ENCODE peak calls at places on chromosomes 11 and 22, in five cellular contexts. C, E, N, R and L are unnamed samples.

GRCh38 chr11:126963115-126963514 is 37.5 kb downstream of the KIRREL3 start:
- DNase-seq in N (no peak), E (no peak), C (peak), R (no peak), L (no peak)

GRCh38 chr11:26578998-26579635 is 7.1 kb upstream of the MUC15 start:
- DNase-seq in N (no peak), E (no peak), R (no peak), C (no peak), L (no peak)

GRCh38 chr11:132472411-132473205 is 1059.7 kb downstream of the OPCML start:
- DNase-seq in E (no peak), R (no peak), N (no peak), C (no peak), L (no peak)

GRCh38 chr11:3927129-3927796 is 71.8 kb downstream of the STIM1 start:
- DNase-seq in R (no peak), N (no peak), C (no peak), E (no peak), L (no peak)

GRCh38 chr11:120515186-120515723 is 3.7 kb downstream of the GRIK4 start:
- DNase-seq in C (no peak), N (no peak), E (no peak), R (no peak), L (no peak)

GRCh38 chr11:117883063-117883462 is 6.6 kb upstream of the FXYD6 start:
- DNase-seq in N (no peak), R (no peak), C (no peak), E (no peak), L (no peak)

GRCh38 chr11:44563716-44564115 is 1.7 kb upstream of the CD82 start:
- DNase-seq in N (no peak), R (no peak), E (no peak), C (no peak), L (no peak)

GRCh38 chr11:122910775-122911174 is 28.2 kb downstream of the JHY start:
- DNase-seq in E (peak), N (no peak), R (no peak), C (peak), L (peak)

GRCh38 chr11:128884703-128885338 is 6.3 kb upstream of the KCNJ5 start:
- DNase-seq in C (peak), R (no peak), N (peak), E (peak), L (peak)

GRCh38 chr11:70225629-70226582 is 22.8 kb downstream of the FADD start:
- DNase-seq in N (no peak), E (no peak), C (no peak), R (no peak), L (no peak)

GRCh38 chr11:94742645-94743044 is 25.5 kb upstream of the AMOTL1 start:
- DNase-seq in R (no peak), E (no peak), C (no peak), N (no peak), L (no peak)

GRCh38 chr11:118592616-118593367 is 14.6 kb upstream of the PHLDB1 start:
- DNase-seq in E (no peak), C (no peak), N (no peak), R (no peak), L (no peak)

GRCh38 chr11:2127357-2127971 is 11.7 kb downstream of the IGF2 start:
- DNase-seq in N (no peak), E (no peak), C (no peak), R (no peak), L (no peak)

GRCh38 chr11:130846606-130847005 is 69.7 kb downstream of the SNX19 start:
- DNase-seq in E (no peak), C (peak), N (no peak), R (no peak), L (peak)

GRCh38 chr11:559712-560304 is 730 bp downstream of the LMNTD2 start:
- DNase-seq in N (peak), C (no peak), R (no peak), E (peak), L (peak)

GRCh38 chr11:61477126-61477525 is 31.4 kb upstream of the LRRC10B start:
- DNase-seq in R (no peak), E (peak), C (no peak), N (no peak), L (no peak)

GRCh38 chr11:120400564-120401364 is 64.6 kb downstream of the ARHGEF12 start:
- DNase-seq in R (peak), E (no peak), C (peak), N (no peak), L (peak)

GRCh38 chr11:94934362-94934761 is 39.0 kb downstream of the CWC15 start:
- DNase-seq in C (no peak), N (no peak), R (no peak), E (peak), L (no peak)

GRCh38 chr11:100855466-100856067 is 168.5 kb downstream of the ARHGAP42 start:
- DNase-seq in N (peak), R (no peak), C (peak), E (peak), L (peak)

GRCh38 chr11:45501980-45502545 is 163.4 kb downstream of the CHST1 start:
- DNase-seq in R (no peak), N (no peak), C (no peak), E (no peak), L (no peak)

GRCh38 chr11:84536456-84536855 is 1090.7 kb downstream of the DLG2 start:
- DNase-seq in E (no peak), N (no peak), R (no peak), C (no peak), L (no peak)

GRCh38 chr11:1092145-1092670 is 17.5 kb downstream of the MUC2 start:
- DNase-seq in E (no peak), R (no peak), N (no peak), C (no peak), L (no peak)

GRCh38 chr11:77149716-77150392 is 21.8 kb downstream of the MYO7A start:
- DNase-seq in R (no peak), N (no peak), E (no peak), C (no peak), L (no peak)

GRCh38 chr11:61295596-61295926 is 445 bp upstream of the VWCE start:
- DNase-seq in N (no peak), E (no peak), C (no peak), R (no peak), L (no peak)

GRCh38 chr11:62054484-62055121 is 69.2 kb upstream of the INCENP start:
- DNase-seq in R (no peak), E (peak), N (no peak), C (peak), L (peak)

GRCh38 chr22:39681038-39681861 is 110.7 kb downstream of the CACNA1I start:
- DNase-seq in C (no peak), E (no peak), R (no peak), N (no peak), L (no peak)

GRCh38 chr22:42353883-42354727 is 78.1 kb downstream of the NFAM1 start:
- DNase-seq in R (no peak), C (no peak), N (no peak), E (peak), L (no peak)

GRCh38 chr11:26583550-26583949 is 11.5 kb upstream of the MUC15 start:
- DNase-seq in N (no peak), E (no peak), C (peak), R (no peak), L (no peak)

GRCh38 chr11:110027627-110028371 is 65.4 kb upstream of the ZC3H12C start:
- DNase-seq in E (no peak), R (peak), C (no peak), N (no peak), L (no peak)

GRCh38 chr11:9616042-9616640 is 42.7 kb downstream of the WEE1 start:
- DNase-seq in C (no peak), N (no peak), R (no peak), E (no peak), L (no peak)

GRCh38 chr11:35662061-35662648 is 420 bp upstream of the TRIM44 start:
- DNase-seq in E (no peak), N (no peak), R (peak), C (no peak), L (peak)

GRCh38 chr11:35663408-35663702 is 780 bp downstream of the TRIM44 start:
- DNase-seq in R (no peak), C (no peak), E (no peak), N (no peak), L (no peak)

GRCh38 chr11:35664977-35665441 is 2.4 kb downstream of the TRIM44 start:
- DNase-seq in R (no peak), C (peak), E (peak), N (no peak), L (no peak)

GRCh38 chr11:35661539-35661938 is 1.0 kb upstream of the TRIM44 start:
- DNase-seq in E (no peak), C (no peak), N (no peak), R (no peak), L (no peak)

DNA sequence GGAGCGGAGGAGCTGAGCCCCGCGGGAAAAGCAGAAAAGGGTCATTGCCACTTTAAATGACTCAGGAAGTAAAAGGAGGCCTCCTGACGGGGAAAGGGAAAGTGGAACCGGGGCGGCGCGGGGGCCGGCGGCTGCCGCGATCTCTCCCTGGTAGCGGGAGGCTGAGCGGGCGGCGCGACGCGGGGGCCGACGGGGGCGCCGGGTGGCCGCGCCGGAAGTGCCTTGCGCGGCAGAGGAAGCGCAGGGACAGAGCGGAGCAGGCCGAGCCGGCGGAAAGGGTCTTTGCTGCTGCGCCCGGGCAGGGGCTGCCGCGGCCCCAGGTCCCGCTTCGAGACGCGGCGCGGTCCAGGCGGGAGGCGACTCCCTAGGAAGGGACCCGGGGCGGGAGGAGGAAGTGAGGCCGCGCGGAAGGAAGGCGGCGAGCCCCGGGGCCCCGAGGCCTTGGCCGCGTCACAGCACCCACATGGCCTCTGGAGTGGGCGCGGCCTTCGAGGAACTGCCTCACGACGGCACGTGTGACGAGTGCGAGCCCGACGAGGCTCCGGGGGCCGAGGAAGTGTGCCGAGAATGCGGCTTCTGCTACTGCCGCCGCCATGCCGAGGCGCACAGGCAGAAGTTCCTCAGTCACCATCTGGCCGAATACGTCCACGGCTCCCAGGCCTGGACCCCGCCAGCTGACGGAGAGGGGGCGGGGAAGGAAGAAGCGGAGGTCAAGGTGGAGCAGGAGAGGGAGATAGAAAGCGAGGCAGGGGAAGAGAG is at the start of gene TRIM44:
- DNase-seq in E (peak), N (peak), R (peak), C (peak), L (peak)
- TF ChIP-seq JUNB in E (no peak), N (no peak), R (no peak), C (no peak), L (peak)

DNA sequence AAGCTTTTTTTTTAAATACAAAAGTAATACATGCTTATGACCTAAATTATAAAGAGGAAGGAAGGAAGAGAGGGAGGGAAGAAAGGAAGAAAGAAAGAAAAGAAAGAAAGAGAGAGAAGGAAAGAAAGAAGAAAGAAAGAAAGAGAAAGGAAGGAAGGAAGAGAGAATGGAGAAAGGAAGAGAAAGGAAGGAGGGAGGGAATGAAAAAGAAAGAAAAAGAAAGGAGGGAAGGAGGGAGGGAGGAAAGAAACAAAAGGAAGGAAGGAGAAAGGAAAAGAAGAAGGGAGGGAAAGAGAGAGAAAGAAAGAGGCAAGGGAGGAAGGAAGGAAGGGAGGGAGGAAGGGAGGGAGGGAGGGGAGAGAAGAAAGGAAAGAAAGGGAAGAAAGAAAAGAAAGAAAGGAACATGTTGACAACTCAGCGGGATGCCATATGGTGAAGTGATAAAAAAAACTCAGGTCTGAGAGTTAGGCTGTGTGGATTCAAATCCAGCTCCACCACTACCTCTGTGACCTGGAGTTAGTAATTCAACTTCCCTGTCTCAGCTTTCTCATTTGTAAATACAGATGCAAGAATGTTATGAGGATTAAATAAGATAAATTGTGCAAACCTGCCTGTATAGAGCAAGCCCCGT is 9.6 kb upstream of the EED start:
- DNase-seq in E (peak), R (no peak), N (no peak), C (no peak), L (no peak)
- TF ChIP-seq JUNB in E (no peak), R (no peak), N (no peak), C (no peak), L (no peak)

DNA sequence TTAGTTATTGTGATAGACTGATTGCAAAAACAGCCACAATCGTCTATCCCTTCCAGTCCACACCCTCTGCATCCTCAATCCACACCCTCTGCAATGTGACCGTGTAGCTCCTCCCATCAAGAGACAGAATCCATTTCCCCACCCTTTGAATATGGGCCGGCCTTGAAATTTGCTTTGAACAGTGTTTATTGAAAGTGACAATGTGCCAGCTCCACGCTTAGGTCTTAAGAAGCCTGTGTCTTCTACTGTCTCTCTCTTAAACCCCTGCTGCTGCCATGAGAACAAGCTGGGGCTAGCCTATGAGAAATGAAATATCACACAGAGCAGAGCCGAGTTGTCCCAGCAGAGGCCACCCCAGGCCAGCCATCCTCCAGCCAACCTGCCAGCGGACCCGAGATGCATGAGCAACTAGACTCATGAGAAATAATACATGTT is 22.3 kb upstream of the MICAL2 start:
- DNase-seq in R (no peak), E (no peak), C (peak), N (peak), L (no peak)
- TF ChIP-seq JUNB in R (no peak), E (no peak), C (no peak), N (no peak), L (no peak)

GRCh38 chr11:27656806-27657483 is 43.3 kb downstream of the BDNF start:
- DNase-seq in C (peak), R (no peak), E (no peak), N (no peak), L (peak)

GRCh38 chr11:27653990-27654758 is 46.1 kb downstream of the BDNF start:
- DNase-seq in R (no peak), N (no peak), C (no peak), E (no peak), L (no peak)

GRCh38 chr11:27658535-27659236 is 41.6 kb downstream of the BDNF start:
- DNase-seq in R (no peak), E (no peak), N (no peak), C (no peak), L (no peak)

GRCh38 chr11:27660171-27660570 is 40.1 kb downstream of the BDNF start:
- DNase-seq in C (no peak), E (no peak), R (no peak), N (no peak), L (no peak)

DNA sequence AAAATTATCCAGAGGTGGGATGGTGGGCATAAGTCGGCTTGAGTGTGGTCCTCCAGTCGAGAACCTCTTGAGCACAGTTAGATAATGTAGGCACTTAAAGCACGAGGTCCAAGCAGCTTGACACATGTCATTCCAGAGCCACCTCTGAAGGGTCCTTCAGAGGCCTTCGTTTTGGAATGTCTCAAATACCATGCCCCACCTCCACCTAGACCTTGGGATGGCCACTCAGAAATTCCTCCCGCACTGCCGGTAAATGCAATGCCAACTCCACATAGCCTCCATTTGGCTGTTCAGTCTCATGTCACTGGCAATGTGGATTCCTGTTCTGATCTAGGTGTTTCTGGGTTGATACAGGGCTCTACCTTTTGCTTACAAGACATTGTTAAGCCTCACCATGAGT is 43.9 kb downstream of the BDNF start:
- DNase-seq in R (no peak), E (no peak), C (no peak), N (no peak), L (no peak)
- TF ChIP-seq JUNB in R (no peak), E (no peak), C (no peak), N (no peak), L (no peak)

DNA sequence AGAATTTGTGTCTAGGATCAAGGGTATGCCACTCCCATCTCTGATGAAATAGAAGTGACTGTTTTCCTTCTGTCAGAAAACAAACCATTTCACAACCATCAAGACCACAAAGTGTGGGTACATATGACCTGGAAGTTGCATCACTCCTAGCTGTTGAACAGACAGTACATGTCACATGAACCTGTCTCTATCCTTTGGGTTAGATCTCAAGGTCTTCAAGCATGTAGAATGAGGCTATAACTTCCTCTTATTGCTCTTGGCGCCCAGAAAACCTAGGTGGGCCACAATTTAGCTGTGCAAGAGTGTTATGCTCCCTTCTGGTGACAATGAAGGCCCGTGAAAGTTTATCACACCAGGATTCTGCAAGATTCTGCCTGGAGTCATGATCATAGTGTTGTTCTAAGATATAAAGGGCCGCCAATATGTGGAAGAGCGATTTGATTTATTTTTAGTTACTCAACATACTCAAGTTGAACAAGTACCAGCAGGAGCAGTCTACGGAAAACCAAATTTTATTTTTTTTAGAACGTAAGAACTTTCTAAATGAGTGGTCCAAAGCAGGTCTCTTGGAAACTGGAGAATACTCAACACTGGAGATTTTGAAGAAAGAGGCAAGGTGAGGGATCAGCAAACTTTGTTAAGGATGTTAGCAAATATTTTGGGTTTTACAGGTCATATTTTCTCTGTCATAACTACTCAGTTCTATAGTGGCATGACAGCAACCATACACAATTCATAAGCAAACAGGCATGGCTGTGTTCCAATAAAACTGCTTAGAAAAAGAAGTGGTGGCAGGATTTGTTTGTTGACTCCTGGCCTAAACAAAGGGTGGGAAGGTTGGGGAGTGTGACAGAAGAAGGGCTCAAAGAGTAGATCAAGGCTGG is 101.8 kb downstream of the USP35 start:
- DNase-seq in R (no peak), E (no peak), N (peak), C (peak), L (peak)
- TF ChIP-seq JUNB in R (no peak), E (no peak), N (peak), C (no peak), L (peak)

GRCh38 chr22:37636186-37636948 is 3.1 kb upstream of the SH3BP1 start:
- DNase-seq in N (no peak), E (peak), R (no peak), C (no peak), L (no peak)
- TF ChIP-seq JUNB in N (no peak), E (no peak), R (no peak), C (no peak), L (no peak)

DNA sequence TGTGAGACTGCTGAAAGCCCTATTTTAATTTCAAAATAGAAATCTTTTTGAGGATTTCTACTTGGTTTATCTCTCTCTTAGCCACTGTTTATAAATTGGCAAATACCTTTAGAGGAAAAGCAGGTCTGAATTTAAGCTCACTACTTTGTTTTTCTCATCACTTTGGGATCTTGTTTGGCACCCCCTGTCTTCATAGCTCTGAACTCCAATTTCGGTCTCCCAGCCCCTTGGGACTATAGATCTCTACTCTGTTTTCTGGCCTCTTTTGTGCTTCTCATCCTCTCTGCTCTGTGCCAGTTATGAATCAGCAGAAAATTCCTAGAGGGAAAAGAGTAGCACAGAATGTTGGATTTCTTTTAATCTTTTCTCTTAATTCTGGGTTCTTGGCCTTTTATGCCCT is 118.3 kb downstream of the CYP2R1 start:
- DNase-seq in C (peak), R (no peak), N (no peak), E (peak), L (no peak)
- TF ChIP-seq JUNB in C (no peak), R (no peak), N (no peak), E (no peak), L (no peak)

GRCh38 chr22:31308181-31308580 is 15.9 kb upstream of the PIK3IP1 start:
- DNase-seq in R (no peak), N (no peak), E (no peak), C (no peak), L (no peak)
- TF ChIP-seq JUNB in R (no peak), N (no peak), E (no peak), C (no peak), L (no peak)

GRCh38 chr22:23203452-23204124 is 23.3 kb downstream of the BCR start:
- DNase-seq in E (no peak), C (no peak), R (no peak), N (no peak), L (no peak)
- TF ChIP-seq JUNB in E (no peak), C (no peak), R (no peak), N (no peak), L (no peak)